ENCODE peak calls at places on chromosome 13, in nine cellular contexts. R, N, T, K, L, Q, S, P and H are unnamed samples.
A peak's percentile ranks its signal among the peaks of the same experiment; 100 is the strongest.

GRCh38 chr13:113647351-113648217 is 10.4 kb downstream of the ATP4B start:
- DNase-seq in L (no peak), S (no peak), R (no peak), Q (no peak), K (peak; percentile 95), N (peak; percentile 97), P (no peak), T (peak; percentile 94), H (peak; percentile 96)

GRCh38 chr13:24505756-24506155 is 6.8 kb downstream of the PARP4 start:
- DNase-seq in S (no peak), P (no peak), N (peak; percentile 49), K (no peak), L (peak; percentile 28), T (no peak), R (no peak), Q (no peak), H (no peak)

GRCh38 chr13:103931396-103931795 is 865.2 kb upstream of the SLC10A2 start:
- DNase-seq in P (no peak), L (no peak), Q (no peak), T (no peak), N (no peak), R (no peak), K (no peak), S (no peak), H (no peak)

GRCh38 chr13:106117035-106117434 is 418.4 kb downstream of the EFNB2 start:
- DNase-seq in N (no peak), R (no peak), S (no peak), Q (no peak), K (no peak), P (no peak), L (no peak), T (no peak), H (no peak)

GRCh38 chr13:41302743-41303142 is 8.3 kb upstream of the NAA16 start:
- DNase-seq in P (no peak), R (no peak), Q (no peak), L (no peak), K (no peak), T (no peak), N (no peak), S (no peak), H (no peak)

GRCh38 chr13:34523401-34523800 is 418.7 kb upstream of the NBEA start:
- DNase-seq in T (no peak), K (no peak), R (no peak), P (no peak), N (no peak), L (no peak), Q (no peak), S (no peak), H (no peak)

GRCh38 chr13:103282571-103283450 is 216.6 kb upstream of the SLC10A2 start:
- DNase-seq in T (no peak), K (no peak), L (no peak), R (no peak), N (no peak), S (no peak), Q (no peak), P (no peak), H (no peak)

GRCh38 chr13:113742000-113742441 is 17.0 kb upstream of the TMEM255B start:
- DNase-seq in P (peak; percentile 95), T (peak; percentile 55), Q (no peak), S (no peak), K (no peak), L (peak; percentile 50), R (no peak), N (no peak), H (peak; percentile 40)

GRCh38 chr13:34151885-34152284 is 333.9 kb downstream of the RFC3 start:
- DNase-seq in S (no peak), T (no peak), L (no peak), K (no peak), R (no peak), Q (no peak), P (no peak), N (no peak), H (no peak)

GRCh38 chr13:99281811-99282263 is 23.7 kb upstream of the GPR18 start:
- DNase-seq in Q (no peak), L (no peak), T (peak; percentile 62), P (no peak), N (peak; percentile 68), S (no peak), R (no peak), K (peak; percentile 78), H (peak; percentile 51)

GRCh38 chr13:32165791-32166190 is 134.2 kb downstream of the FRY start:
- DNase-seq in L (no peak), T (no peak), Q (no peak), N (no peak), R (no peak), P (no peak), S (no peak), K (peak; percentile 68), H (no peak)

GRCh38 chr13:64675256-64675892 is 2554.8 kb downstream of the PCDH9 start:
- DNase-seq in T (no peak), P (peak; percentile 32), N (no peak), K (no peak), Q (no peak), L (no peak), R (no peak), S (no peak), H (no peak)

GRCh38 chr13:32060319-32060924 is 28.8 kb downstream of the FRY start:
- DNase-seq in K (no peak), L (no peak), Q (no peak), T (no peak), S (no peak), R (no peak), P (peak; percentile 40), N (no peak), H (no peak)

GRCh38 chr13:109631069-109631468 is 155.3 kb downstream of the IRS2 start:
- DNase-seq in Q (no peak), R (no peak), P (no peak), T (no peak), L (no peak), K (no peak), N (no peak), S (no peak), H (no peak)

GRCh38 chr13:32316476-32316875 is 1.2 kb downstream of the BRCA2 start:
- DNase-seq in K (no peak), T (no peak), S (no peak), Q (no peak), P (no peak), R (no peak), L (no peak), N (no peak), H (no peak)

GRCh38 chr13:113351514-113352026 is 12.4 kb downstream of the GRTP1 start:
- DNase-seq in L (no peak), T (no peak), R (no peak), S (no peak), K (peak; percentile 54), N (no peak), P (no peak), Q (no peak), H (no peak)

GRCh38 chr13:29503041-29503837 is 92.2 kb downstream of the SLC7A1 start:
- DNase-seq in P (no peak), Q (no peak), K (no peak), S (no peak), N (no peak), R (peak; percentile 39), L (peak; percentile 9), T (no peak), H (no peak)

GRCh38 chr13:52845766-52846566 is 2.5 kb downstream of the PCDH8 start:
- DNase-seq in T (peak; percentile 55), L (no peak), K (no peak), S (no peak), N (peak; percentile 87), Q (no peak), P (no peak), R (no peak), H (no peak)

GRCh38 chr13:37175996-37176395 is 70.5 kb upstream of the CSNK1A1L start:
- DNase-seq in T (no peak), Q (no peak), P (no peak), N (no peak), S (no peak), L (no peak), K (no peak), R (no peak), H (no peak)

GRCh38 chr13:107239213-107239612 is 671.3 kb upstream of the ARGLU1 start:
- DNase-seq in T (no peak), S (no peak), K (no peak), R (no peak), Q (no peak), P (no peak), L (no peak), N (no peak), H (no peak)

GRCh38 chr13:91318886-91319285 is 28.6 kb upstream of the MIR17HG start:
- DNase-seq in R (no peak), N (no peak), L (no peak), S (no peak), K (no peak), T (no peak), P (no peak), Q (no peak), H (no peak)
- TF ChIP-seq POLR2AphosphoS5 in R (no peak), N (no peak), L (no peak), S (no peak), K (no peak), T (no peak), P (no peak), Q (no peak), H (no peak)

GRCh38 chr13:112193463-112194166 is 126.7 kb downstream of the SOX1 start:
- DNase-seq in S (no peak), P (no peak), R (no peak), T (no peak), L (no peak), N (no peak), K (peak; percentile 49), Q (no peak), H (no peak)
- TF ChIP-seq POLR2A in S (no peak), P (no peak), R (no peak), T (no peak), L (no peak), N (no peak), K (no peak), Q (no peak), H (no peak)

GRCh38 chr13:48505597-48506091 is 27.2 kb downstream of the RCBTB2 start:
- DNase-seq in N (no peak), Q (peak; percentile 93), L (no peak), K (no peak), S (no peak), T (peak; percentile 41), P (no peak), R (no peak), H (no peak)
- TF ChIP-seq EP300 in N (peak; percentile 85), Q (peak; percentile 90), L (no peak), K (no peak), S (no peak), T (peak; percentile 51), P (no peak), R (no peak), H (no peak)

DNA sequence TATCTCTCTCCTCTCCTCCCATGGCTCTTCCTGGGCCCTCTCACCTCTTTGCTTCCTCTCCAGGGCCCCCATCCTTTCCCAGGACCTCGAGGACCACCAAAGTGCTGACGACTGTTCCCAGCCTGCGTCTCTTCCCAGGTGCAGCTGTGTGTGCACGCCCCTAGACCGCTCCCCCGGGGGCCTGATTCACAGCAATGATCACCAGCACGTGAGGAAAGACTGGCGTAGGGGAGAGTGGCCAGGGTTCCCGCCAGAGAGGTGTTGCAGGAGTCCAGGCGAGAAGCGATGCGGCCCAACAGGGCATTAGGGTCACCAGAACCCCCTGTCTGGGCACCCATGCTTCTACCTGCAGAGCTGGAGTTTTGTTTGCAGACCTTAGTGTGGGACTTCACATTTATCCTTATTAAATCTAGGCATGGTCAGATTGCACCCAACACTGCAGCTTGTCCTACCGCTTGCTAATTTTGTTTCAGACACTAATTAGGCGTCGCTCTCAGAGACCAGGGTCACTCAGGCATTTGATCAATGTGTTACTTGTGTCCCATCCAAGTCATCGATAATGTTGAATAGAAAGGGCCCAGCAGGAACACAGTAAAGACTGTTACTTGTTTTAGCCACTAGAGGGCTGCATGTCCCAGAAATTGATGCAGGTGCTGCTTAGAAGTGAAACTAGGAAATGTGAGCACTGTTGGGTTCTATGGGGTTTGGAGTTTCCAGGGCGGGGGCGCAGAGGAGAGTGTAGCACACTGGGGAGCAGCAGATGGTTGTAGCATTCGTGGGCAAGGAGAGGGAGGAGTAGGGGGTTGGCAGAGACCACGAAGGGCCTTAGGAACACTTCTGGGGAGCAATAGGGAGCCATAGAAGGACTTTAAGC is 53.2 kb downstream of the CDADC1 start:
- DNase-seq in Q (peak; percentile 42), R (no peak), P (peak; percentile 77), S (no peak), K (peak; percentile 81), T (peak; percentile 64), L (peak; percentile 77), N (no peak), H (peak; percentile 41)
- TF ChIP-seq POLR2AphosphoS5 in Q (no peak), R (no peak), P (no peak), S (peak; percentile 31), K (peak; percentile 47), T (no peak), L (no peak), N (no peak), H (no peak)